ENCODE peak calls at places on chromosome 12, in five cellular contexts. T is mesendoderm, C is mesenchymal stem cell, P is neuronal stem cell, K is IMR-90. G is an unnamed sample.

GRCh38 chr12:55741978-55742377 is 944 bp upstream of the GDF11 start:
- DNase-seq in K (no peak), C (no peak), P (no peak), T (no peak), G (no peak)

GRCh38 chr12:131901431-131902331 is 7.3 kb downstream of the ULK1 start:
- DNase-seq in T (no peak), C (no peak), K (no peak), P (no peak), G (no peak)

GRCh38 chr12:106584104-106585064 is 1.6 kb downstream of the RFX4 start:
- DNase-seq in K (no peak), P (peak; percentile 49), C (peak; percentile 14), T (peak; percentile 68), G (peak; percentile 67)

GRCh38 chr12:16399110-16399509 is 51.7 kb downstream of the MGST1 start:
- DNase-seq in T (no peak), P (no peak), K (no peak), C (no peak), G (no peak)

GRCh38 chr12:48775299-48775698 is 13.6 kb downstream of the ADCY6 start:
- DNase-seq in C (no peak), T (no peak), K (no peak), P (no peak), G (no peak)

GRCh38 chr12:57614948-57615500 is 3.8 kb downstream of the ARHGEF25 start:
- DNase-seq in P (no peak), K (no peak), T (no peak), C (no peak), G (no peak)

GRCh38 chr12:1619599-1619998 is 9.4 kb upstream of the WNT5B start:
- DNase-seq in P (no peak), C (no peak), T (no peak), K (no peak), G (no peak)

GRCh38 chr12:106855221-106855758 is 80.8 kb downstream of the RIC8B start:
- DNase-seq in T (no peak), P (no peak), K (no peak), C (no peak), G (no peak)

GRCh38 chr12:16424531-16424930 is 77.1 kb downstream of the MGST1 start:
- DNase-seq in C (no peak), P (no peak), T (no peak), K (no peak), G (no peak)

GRCh38 chr12:49671051-49671765 is 36.0 kb downstream of the FMNL3 start:
- DNase-seq in K (no peak), C (no peak), P (no peak), T (no peak), G (no peak)

GRCh38 chr12:55034218-55034617 is 14.4 kb downstream of the NEUROD4 start:
- DNase-seq in C (no peak), K (no peak), T (no peak), P (no peak), G (peak; percentile 33)

GRCh38 chr12:103455020-103455763 is 40.6 kb downstream of the C12orf42 start:
- DNase-seq in K (no peak), P (no peak), C (no peak), T (no peak), G (no peak)

GRCh38 chr12:45415393-45415817 is 199.5 kb downstream of the ANO6 start:
- DNase-seq in P (no peak), K (peak; percentile 100), C (peak; percentile 99), T (peak; percentile 82), G (no peak)

GRCh38 chr12:113418213-113418879 is 3.8 kb upstream of the SDSL start:
- DNase-seq in K (peak; percentile 4), P (no peak), T (no peak), C (no peak), G (no peak)

GRCh38 chr12:113002155-113002554 is 23.8 kb downstream of the OAS2 start:
- DNase-seq in P (no peak), T (no peak), C (no peak), K (no peak), G (peak; percentile 20)

GRCh38 chr12:75836533-75836932 is 195.0 kb downstream of the PHLDA1 start:
- DNase-seq in P (no peak), C (no peak), K (no peak), T (no peak), G (no peak)

GRCh38 chr12:5656836-5657235 is 224.9 kb downstream of the NTF3 start:
- DNase-seq in T (no peak), K (no peak), P (no peak), C (no peak), G (no peak)

GRCh38 chr12:59382678-59383425 is 213.0 kb upstream of the SLC16A7 start:
- DNase-seq in K (no peak), T (no peak), C (no peak), P (no peak), G (no peak)

GRCh38 chr12:80702889-80703605 is 4.4 kb upstream of the MYF6 start:
- DNase-seq in T (peak; percentile 31), K (peak; percentile 77), C (peak; percentile 64), P (no peak), G (no peak)

GRCh38 chr12:54390668-54391551 is 6.4 kb upstream of the ZNF385A start:
- DNase-seq in P (no peak), C (no peak), T (peak; percentile 86), K (no peak), G (peak; percentile 94)

GRCh38 chr12:96399081-96399918 is 939 bp downstream of the CDK17 start:
- DNase-seq in P (peak; percentile 68), T (peak; percentile 67), C (peak; percentile 77), K (peak; percentile 72), G (peak; percentile 52)

GRCh38 chr12:10304161-10304574 is 3.5 kb upstream of the KLRD1 start:
- DNase-seq in K (peak; percentile 87), T (no peak), C (peak; percentile 98), P (no peak), G (no peak)

GRCh38 chr12:80472912-80473500 is 29.0 kb downstream of the PTPRQ start:
- DNase-seq in P (peak; percentile 6), C (peak; percentile 85), K (peak; percentile 81), T (peak; percentile 67), G (no peak)

GRCh38 chr12:8157484-8158198 is 826 bp downstream of the ZNF705A start:
- DNase-seq in P (no peak), K (peak; percentile 13), C (no peak), T (peak; percentile 6), G (no peak)

GRCh38 chr12:124532331-124532750 is 35.1 kb downstream of the NCOR2 start:
- DNase-seq in C (peak; percentile 71), K (no peak), T (no peak), P (no peak), G (no peak)

GRCh38 chr12:103673891-103674375 is 86.9 kb downstream of the STAB2 start:
- DNase-seq in T (no peak), C (no peak), P (no peak), K (no peak), G (no peak)

GRCh38 chr12:49872381-49872780 is 29.5 kb upstream of the BCDIN3D start:
- DNase-seq in K (no peak), C (no peak), P (no peak), T (no peak), G (peak; percentile 26)

GRCh38 chr12:111377440-111377839 is 8.5 kb upstream of the PHETA1 start:
- DNase-seq in K (no peak), P (no peak), T (no peak), C (no peak), G (no peak)

GRCh38 chr12:79597910-79598309 is 92.9 kb downstream of the PAWR start:
- DNase-seq in C (no peak), P (no peak), K (peak; percentile 15), T (peak; percentile 57), G (no peak)

GRCh38 chr12:6336859-6337744 is 4.8 kb downstream of the TNFRSF1A start:
- DNase-seq in K (no peak), C (no peak), T (no peak), P (no peak), G (no peak)

DNA sequence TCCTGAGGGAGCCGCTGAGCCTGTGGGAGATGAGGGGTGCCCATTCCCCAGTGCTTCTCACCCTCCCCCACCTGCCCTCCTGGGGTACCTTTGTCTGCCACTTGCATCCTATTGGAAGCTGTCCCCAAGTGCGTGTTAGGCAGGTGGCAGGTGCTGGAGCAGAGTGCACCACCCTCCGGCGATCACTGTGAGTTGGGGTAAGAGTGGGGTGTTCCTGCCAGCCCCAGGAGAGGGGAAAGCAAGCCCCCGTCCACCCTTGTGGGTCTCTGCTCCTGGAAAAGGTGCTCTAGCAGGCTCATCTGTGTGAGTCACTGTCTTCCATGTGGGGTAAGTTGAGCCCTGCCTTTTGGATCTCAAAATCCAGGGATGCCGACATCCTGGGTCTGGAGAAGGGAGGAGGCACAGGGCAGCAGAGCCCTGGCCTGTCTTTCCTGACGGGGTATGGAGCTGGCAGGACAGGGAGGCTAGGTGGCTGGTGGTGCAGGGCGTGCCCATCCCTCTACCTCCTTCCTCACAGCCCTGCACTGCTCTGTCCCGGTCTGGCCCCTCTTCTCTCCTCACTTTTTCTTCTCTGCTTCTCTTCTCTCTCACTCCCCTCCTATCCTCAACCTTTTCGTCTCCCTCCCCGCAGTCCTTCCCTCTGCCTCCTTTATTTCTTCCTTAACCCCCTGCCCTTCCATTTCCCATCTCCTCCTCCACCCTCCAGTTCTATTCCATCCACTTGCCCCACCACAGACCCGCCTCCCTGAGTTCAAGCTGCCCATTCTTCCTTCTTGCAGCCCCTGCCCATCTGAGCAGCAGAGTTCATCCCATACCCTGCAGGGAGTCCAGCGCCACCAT is 20.1 kb upstream of the KRT7 start:
- DNase-seq in P (no peak), T (no peak), K (no peak), C (no peak), G (no peak)
- H4K8ac ChIP-seq in P (no peak overlapping the region), T (no peak overlapping the region), K (no peak overlapping the region), C (no peak overlapping the region), G (no peak overlapping the region)

GRCh38 chr12:115222220-115222619 is 538.2 kb upstream of the TBX3 start:
- DNase-seq in C (no peak), P (no peak), K (no peak), T (peak; percentile 75), G (no peak)

GRCh38 chr12:115225845-115226244 is 541.9 kb upstream of the TBX3 start:
- DNase-seq in P (no peak), K (no peak), C (no peak), T (no peak), G (no peak)

GRCh38 chr12:115224031-115224430 is 540.1 kb upstream of the TBX3 start:
- DNase-seq in T (no peak), C (no peak), P (peak; percentile 12), K (no peak), G (no peak)

GRCh38 chr12:115227137-115227615 is 543.2 kb upstream of the TBX3 start:
- DNase-seq in P (no peak), K (peak; percentile 92), C (peak; percentile 90), T (peak; percentile 87), G (no peak)

GRCh38 chr12:115223322-115223721 is 539.3 kb upstream of the TBX3 start:
- DNase-seq in P (no peak), C (peak; percentile 53), K (peak; percentile 82), T (no peak), G (no peak)
- H3K4ac ChIP-seq in P (no peak overlapping the region), C (no peak overlapping the region), K (no peak overlapping the region), T (no peak overlapping the region), G (no peak overlapping the region)

GRCh38 chr12:27293463-27293862 is 39.2 kb upstream of the BMAL2 start:
- DNase-seq in K (peak; percentile 62), T (no peak), P (no peak), C (no peak), G (no peak)
- H3K4me2 ChIP-seq in K (no peak overlapping the region), T (no peak overlapping the region), P (no peak overlapping the region), C (no peak overlapping the region), G (no peak overlapping the region)

DNA sequence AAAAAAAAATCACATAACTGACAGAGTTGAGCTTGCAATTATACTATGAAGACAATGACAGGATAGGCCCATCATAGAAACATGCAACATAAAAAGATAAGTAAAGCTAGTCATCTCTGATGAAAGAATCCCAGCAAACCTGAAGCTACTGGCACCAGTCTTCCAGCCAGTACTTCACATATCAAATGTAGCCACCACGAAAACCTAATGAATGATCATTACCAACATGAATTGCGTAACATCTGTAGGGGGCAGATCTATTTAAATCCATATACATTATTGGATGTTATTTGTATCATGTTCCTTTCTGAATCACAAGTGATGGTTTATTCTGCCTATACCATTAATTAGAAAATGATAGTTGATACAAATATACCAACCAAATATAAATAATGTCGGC is 73.9 kb downstream of the BCAT1 start:
- DNase-seq in T (no peak), C (no peak), P (no peak), K (no peak), G (no peak)
- H4K8ac ChIP-seq in T (no peak overlapping the region), C (no peak overlapping the region), P (no peak overlapping the region), K (no peak overlapping the region), G (no peak overlapping the region)